ENCODE peak calls at places on chromosomes 2 and 18, in seven cellular contexts. Q is psoas muscle; D is transverse colon; N is GM23248; F is osteoblast; S is CD8-positive, alpha-beta memory T cell; U is pancreas. R is an unnamed sample.
A peak's percentile ranks its signal among the peaks of the same experiment; 100 is the strongest.

GRCh38 chr2:217751192-217751591 is 251.6 kb downstream of the TNS1 start:
- DNase-seq in Q (no peak), D (no peak), N (no peak), F (no peak), S (no peak), U (no peak), R (no peak)

GRCh38 chr2:95372845-95373244 is 29.7 kb upstream of the FAHD2A start:
- DNase-seq in Q (no peak), D (no peak), N (no peak), F (peak; percentile 27), S (no peak), U (no peak), R (peak; percentile 19)

GRCh38 chr2:239370876-239371725 is 29.7 kb downstream of the HDAC4 start:
- DNase-seq in Q (no peak), D (no peak), N (no peak), F (no peak), S (no peak), U (no peak), R (no peak)

GRCh38 chr2:240567872-240568677 is at the start of gene RNPEPL1:
- DNase-seq in Q (peak; percentile 59), D (peak; percentile 62), N (peak; percentile 71), F (peak; percentile 97), S (peak; percentile 60), U (peak; percentile 40), R (no peak)

GRCh38 chr2:100902833-100903405 is 83.0 kb downstream of the NPAS2 start:
- DNase-seq in Q (no peak), D (no peak), N (peak; percentile 98), F (peak; percentile 93), S (no peak), U (no peak), R (no peak)

GRCh38 chr2:220215785-220216184 is 588.4 kb downstream of the SLC4A3 start:
- DNase-seq in Q (no peak), D (no peak), N (no peak), F (no peak), S (no peak), U (no peak), R (no peak)

GRCh38 chr2:83196225-83196624 is 1262.9 kb downstream of the SUCLG1 start:
- DNase-seq in Q (no peak), D (no peak), N (peak; percentile 46), F (no peak), S (no peak), U (no peak), R (no peak)

GRCh38 chr2:13858626-13859025 is 773.9 kb upstream of the LRATD1 start:
- DNase-seq in Q (no peak), D (no peak), N (peak; percentile 86), F (no peak), S (no peak), U (no peak), R (no peak)

GRCh38 chr2:203798296-203799157 is 69.0 kb upstream of the CTLA4 start:
- DNase-seq in Q (no peak), D (no peak), N (no peak), F (no peak), S (no peak), U (no peak), R (no peak)

GRCh38 chr2:128522829-128523228 is 204.2 kb upstream of the HS6ST1 start:
- DNase-seq in Q (no peak), D (no peak), N (no peak), F (no peak), S (no peak), U (no peak), R (no peak)

GRCh38 chr18:30094556-30094955 is 948.0 kb downstream of the DSC3 start:
- DNase-seq in Q (no peak), D (no peak), N (peak; percentile 65), F (no peak), S (no peak), U (no peak), R (no peak)

GRCh38 chr2:237488901-237489860 is 2.1 kb downstream of the MLPH start:
- DNase-seq in Q (no peak), D (peak; percentile 69), N (peak; percentile 74), F (no peak), S (no peak), U (peak; percentile 65), R (no peak)

GRCh38 chr18:63238711-63239110 is 80.9 kb downstream of the BCL2 start:
- DNase-seq in Q (no peak), D (no peak), N (no peak), F (peak; percentile 56), S (no peak), U (no peak), R (no peak)

GRCh38 chr2:179850188-179850587 is 11.2 kb downstream of the ZNF385B start:
- DNase-seq in Q (no peak), D (no peak), N (peak; percentile 73), F (peak; percentile 50), S (no peak), U (no peak), R (no peak)

GRCh38 chr18:49048361-49048760 is 97.6 kb upstream of the SMAD7 start:
- DNase-seq in Q (no peak), D (no peak), N (peak; percentile 86), F (peak; percentile 84), S (no peak), U (no peak), R (no peak)

GRCh38 chr2:63053235-63053888 is 2.7 kb downstream of the OTX1 start:
- DNase-seq in Q (no peak), D (no peak), N (no peak), F (peak; percentile 62), S (no peak), U (no peak), R (no peak)

GRCh38 chr2:102048465-102048864 is 56.7 kb downstream of the IL1R2 start:
- DNase-seq in Q (peak; percentile 71), D (peak; percentile 46), N (peak; percentile 89), F (no peak), S (no peak), U (no peak), R (no peak)

GRCh38 chr2:216232721-216233120 is 123.6 kb downstream of the XRCC5 start:
- DNase-seq in Q (no peak), D (no peak), N (no peak), F (no peak), S (no peak), U (no peak), R (no peak)
- H3K27ac ChIP-seq in Q (no peak overlapping the region), D (no peak overlapping the region), N (no peak overlapping the region), F (no peak overlapping the region), S (no peak overlapping the region), U (no peak overlapping the region), R (no peak overlapping the region)

GRCh38 chr2:144477281-144477942 is 42.5 kb downstream of the ZEB2 start:
- DNase-seq in Q (no peak), D (no peak), N (peak; percentile 31), F (peak; percentile 23), S (no peak), U (no peak), R (no peak)
- H3K4me1 ChIP-seq in Q (peaks cover 24% of the 10 kb centered on the region), D (peaks cover 3% of the 10 kb centered on the region), N (peaks cover 64% of the 10 kb centered on the region), F (peaks cover 73% of the 10 kb centered on the region), S (peaks cover 24% of the 10 kb centered on the region), U (peaks cover 12% of the 10 kb centered on the region), R (peaks cover 49% of the 10 kb centered on the region)

GRCh38 chr2:229474125-229474524 is 203.0 kb upstream of the PID1 start:
- DNase-seq in Q (no peak), D (no peak), N (no peak), F (no peak), S (no peak), U (no peak), R (no peak)

GRCh38 chr2:229477269-229477668 is 206.2 kb upstream of the PID1 start:
- DNase-seq in Q (no peak), D (no peak), N (no peak), F (no peak), S (no peak), U (no peak), R (no peak)

GRCh38 chr2:229475753-229476152 is 204.7 kb upstream of the PID1 start:
- DNase-seq in Q (no peak), D (no peak), N (no peak), F (no peak), S (no peak), U (no peak), R (no peak)
- H3K27ac ChIP-seq in Q (no peak overlapping the region), D (no peak overlapping the region), N (no peak overlapping the region), F (no peak overlapping the region), S (no peak overlapping the region), U (no peak overlapping the region), R (no peak overlapping the region)

GRCh38 chr18:9823805-9824473 is 61.8 kb upstream of the TXNDC2 start:
- DNase-seq in Q (no peak), D (no peak), N (peak; percentile 78), F (no peak), S (no peak), U (no peak), R (no peak)
- H3K4me1 ChIP-seq in Q (peaks cover 37% of the 10 kb centered on the region), D (peaks cover 20% of the 10 kb centered on the region), N (peaks cover 50% of the 10 kb centered on the region), F (peaks cover 37% of the 10 kb centered on the region), S (no peaks in the 10 kb centered on the region), U (peaks cover 15% of the 10 kb centered on the region), R (peaks cover 14% of the 10 kb centered on the region)

GRCh38 chr2:64260817-64261216 is 116.6 kb upstream of the PELI1 start:
- DNase-seq in Q (peak; percentile 31), D (peak; percentile 71), N (no peak), F (no peak), S (no peak), U (no peak), R (peak; percentile 77)

GRCh38 chr2:64260093-64260808 is 116.0 kb upstream of the PELI1 start:
- DNase-seq in Q (no peak), D (no peak), N (no peak), F (no peak), S (no peak), U (no peak), R (no peak)

GRCh38 chr2:64262816-64263215 is 118.6 kb upstream of the PELI1 start:
- DNase-seq in Q (no peak), D (no peak), N (no peak), F (no peak), S (no peak), U (no peak), R (no peak)

GRCh38 chr2:64262068-64262467 is 117.8 kb upstream of the PELI1 start:
- DNase-seq in Q (no peak), D (peak; percentile 36), N (no peak), F (no peak), S (no peak), U (peak; percentile 18), R (no peak)

DNA sequence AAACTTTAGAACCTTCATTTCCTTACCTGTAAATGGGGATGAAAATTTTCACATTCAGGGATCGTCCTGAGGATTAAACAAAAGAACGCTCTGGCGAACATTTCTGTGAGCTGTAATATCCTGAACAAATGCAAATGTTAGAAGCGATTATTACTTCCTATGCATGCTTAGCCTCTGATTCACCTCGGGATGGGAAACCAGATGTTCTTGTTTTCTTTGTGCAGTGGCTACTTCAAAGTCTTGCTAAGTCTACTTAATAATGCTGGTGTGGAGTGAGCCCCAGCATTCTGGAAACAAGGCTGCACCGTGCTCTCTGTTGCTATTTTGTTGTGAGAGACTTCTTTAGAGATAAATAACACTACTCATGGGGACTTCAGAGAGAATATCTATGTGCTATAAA is 119.1 kb upstream of the PELI1 start:
- DNase-seq in Q (no peak), D (no peak), N (peak; percentile 86), F (peak; percentile 36), S (no peak), U (no peak), R (no peak)
- H3K27ac ChIP-seq in Q (no peak overlapping the region), D (no peak overlapping the region), N (no peak overlapping the region), F (no peak overlapping the region), S (no peak overlapping the region), U (no peak overlapping the region), R (no peak overlapping the region)

R was measured in ascending aorta.